ENCODE peak calls at places on chromosomes 6 and 20, in five cellular contexts. F, H, L, E and R are unnamed samples.
A peak's percentile ranks its signal among the peaks of the same experiment; 100 is the strongest.

GRCh38 chr6:105136433-105137350 is 43.1 kb downstream of the POPDC3 start:
- DNase-seq in L (peak; percentile 56), F (peak; percentile 96), E (peak; percentile 16), H (peak; percentile 78), R (peak; percentile 31)

GRCh38 chr20:54254596-54254995 is 46.7 kb downstream of the PFDN4 start:
- DNase-seq in L (peak; percentile 40), E (no peak), H (no peak), F (no peak), R (no peak)

GRCh38 chr6:117481926-117482239 is 591 bp upstream of the DCBLD1 start:
- DNase-seq in F (no peak), L (no peak), E (no peak), H (no peak), R (peak; percentile 8)

GRCh38 chr6:47180633-47181032 is 129.1 kb downstream of the TNFRSF21 start:
- DNase-seq in L (peak; percentile 60), E (no peak), F (no peak), H (no peak), R (peak; percentile 66)

GRCh38 chr20:6053776-6054688 is at the start of gene LRRN4:
- DNase-seq in H (peak; percentile 57), F (peak; percentile 32), E (no peak), L (no peak), R (no peak)

GRCh38 chr6:163285689-163286088 is 128.8 kb upstream of the QKI start:
- DNase-seq in H (no peak), L (no peak), F (no peak), E (no peak), R (no peak)

GRCh38 chr6:3405182-3405518 is 51.7 kb downstream of the SLC22A23 start:
- DNase-seq in H (no peak), E (no peak), F (peak; percentile 28), L (peak; percentile 39), R (no peak)

GRCh38 chr20:1831606-1832005 is 63.6 kb upstream of the SIRPA start:
- DNase-seq in H (no peak), E (no peak), L (no peak), F (no peak), R (no peak)

GRCh38 chr6:99349620-99350141 is at the start of gene FAXC:
- DNase-seq in L (peak; percentile 21), H (peak; percentile 81), E (no peak), F (peak; percentile 65), R (no peak)

GRCh38 chr20:63736893-63737689 is 627 bp downstream of the LIME1 start:
- DNase-seq in L (no peak), E (peak; percentile 77), F (peak; percentile 8), H (peak; percentile 70), R (no peak)

GRCh38 chr20:48732081-48732829 is 95.5 kb downstream of the PREX1 start:
- DNase-seq in L (no peak), E (no peak), F (no peak), H (no peak), R (no peak)

GRCh38 chr6:108581237-108581931 is 20.7 kb downstream of the FOXO3 start:
- DNase-seq in F (peak; percentile 74), E (peak; percentile 15), L (peak; percentile 89), H (no peak), R (peak; percentile 68)

GRCh38 chr6:160931378-160932343 is 59.9 kb upstream of the MAP3K4 start:
- DNase-seq in F (no peak), H (no peak), E (no peak), L (no peak), R (no peak)

GRCh38 chr6:64252256-64252655 is 616.7 kb downstream of the PHF3 start:
- DNase-seq in H (no peak), E (no peak), F (no peak), L (no peak), R (no peak)

GRCh38 chr6:26305097-26305841 is 59.7 kb upstream of the BTN3A2 start:
- DNase-seq in H (peak; percentile 83), L (peak; percentile 88), F (peak; percentile 61), E (peak; percentile 78), R (peak; percentile 91)